ENCODE peak calls at places on chromosomes 3 and 15, in eight cellular contexts. One of them, this sample, is unnamed.

GRCh38 chr15:43484455-43484854 is 8.5 kb downstream of the TP53BP1 start:
- DNase-seq in GM23248: no peak
- DNase-seq in GM04504: no peak
- DNase-seq in NCI-H1105: no peak
- DNase-seq in LoVo: no peak
- DNase-seq in neuronal stem cell: no peak
- DNase-seq in CD8-positive, alpha-beta memory T cell: no peak
- DNase-seq in A549: no peak
- DNase-seq in this sample: no peak

GRCh38 chr15:63354771-63355650 is 26.6 kb downstream of the CA12 start:
- DNase-seq in GM23248: no peak
- DNase-seq in GM04504: no peak
- DNase-seq in NCI-H1105: no peak
- DNase-seq in LoVo: peak
- DNase-seq in neuronal stem cell: no peak
- DNase-seq in CD8-positive, alpha-beta memory T cell: no peak
- DNase-seq in A549: no peak
- DNase-seq in this sample: no peak

GRCh38 chr3:123791898-123792297 is 92.2 kb downstream of the MYLK start:
- DNase-seq in GM23248: peak
- DNase-seq in GM04504: no peak
- DNase-seq in NCI-H1105: no peak
- DNase-seq in LoVo: no peak
- DNase-seq in neuronal stem cell: no peak
- DNase-seq in CD8-positive, alpha-beta memory T cell: no peak
- DNase-seq in A549: no peak
- DNase-seq in this sample: no peak

GRCh38 chr15:33027636-33028035 is 166.9 kb downstream of the FMN1 start:
- DNase-seq in GM23248: no peak
- DNase-seq in GM04504: no peak
- DNase-seq in NCI-H1105: no peak
- DNase-seq in LoVo: no peak
- DNase-seq in neuronal stem cell: no peak
- DNase-seq in CD8-positive, alpha-beta memory T cell: no peak
- DNase-seq in A549: no peak
- DNase-seq in this sample: no peak

GRCh38 chr3:119885746-119886530 is 104.0 kb downstream of the NR1I2 start:
- DNase-seq in GM23248: peak
- DNase-seq in GM04504: peak
- DNase-seq in NCI-H1105: no peak
- DNase-seq in LoVo: no peak
- DNase-seq in neuronal stem cell: no peak
- DNase-seq in CD8-positive, alpha-beta memory T cell: no peak
- DNase-seq in A549: no peak
- DNase-seq in this sample: no peak

GRCh38 chr3:10228248-10228950 is 19.9 kb upstream of the TATDN2 start:
- DNase-seq in GM23248: peak
- DNase-seq in GM04504: no peak
- DNase-seq in NCI-H1105: no peak
- DNase-seq in LoVo: no peak
- DNase-seq in neuronal stem cell: no peak
- DNase-seq in CD8-positive, alpha-beta memory T cell: no peak
- DNase-seq in A549: no peak
- DNase-seq in this sample: no peak

GRCh38 chr15:59609730-59610712 is 1.6 kb upstream of the GCNT3 start:
- DNase-seq in GM23248: peak
- DNase-seq in GM04504: no peak
- DNase-seq in NCI-H1105: no peak
- DNase-seq in LoVo: no peak
- DNase-seq in neuronal stem cell: no peak
- DNase-seq in CD8-positive, alpha-beta memory T cell: no peak
- DNase-seq in A549: no peak
- DNase-seq in this sample: no peak

GRCh38 chr3:177251756-177252155 is 54.5 kb upstream of the TBL1XR1 start:
- DNase-seq in GM23248: no peak
- DNase-seq in GM04504: no peak
- DNase-seq in NCI-H1105: no peak
- DNase-seq in LoVo: no peak
- DNase-seq in neuronal stem cell: no peak
- DNase-seq in CD8-positive, alpha-beta memory T cell: no peak
- DNase-seq in A549: no peak
- DNase-seq in this sample: no peak

GRCh38 chr3:195128255-195129071 is 142.5 kb downstream of the XXYLT1 start:
- DNase-seq in GM23248: peak
- DNase-seq in GM04504: no peak
- DNase-seq in NCI-H1105: no peak
- DNase-seq in LoVo: no peak
- DNase-seq in neuronal stem cell: no peak
- DNase-seq in CD8-positive, alpha-beta memory T cell: no peak
- DNase-seq in A549: no peak
- DNase-seq in this sample: no peak

GRCh38 chr3:67640023-67640660 is 14.3 kb downstream of the SUCLG2 start:
- DNase-seq in GM23248: peak
- DNase-seq in GM04504: no peak
- DNase-seq in NCI-H1105: no peak
- DNase-seq in LoVo: no peak
- DNase-seq in neuronal stem cell: no peak
- DNase-seq in CD8-positive, alpha-beta memory T cell: no peak
- DNase-seq in A549: no peak
- DNase-seq in this sample: no peak

GRCh38 chr3:30622047-30622545 is 15.7 kb downstream of the TGFBR2 start:
- DNase-seq in GM23248: no peak
- DNase-seq in GM04504: no peak
- DNase-seq in NCI-H1105: no peak
- DNase-seq in LoVo: no peak
- DNase-seq in neuronal stem cell: no peak
- DNase-seq in CD8-positive, alpha-beta memory T cell: no peak
- DNase-seq in A549: no peak
- DNase-seq in this sample: no peak

GRCh38 chr3:106825962-106826605 is 551.2 kb upstream of the CCDC54 start:
- DNase-seq in GM23248: peak
- DNase-seq in GM04504: peak
- DNase-seq in NCI-H1105: no peak
- DNase-seq in LoVo: no peak
- DNase-seq in neuronal stem cell: no peak
- DNase-seq in CD8-positive, alpha-beta memory T cell: no peak
- DNase-seq in A549: no peak
- DNase-seq in this sample: peak

GRCh38 chr3:11521167-11521566 is 122.5 kb downstream of the VGLL4 start:
- DNase-seq in GM23248: no peak
- DNase-seq in GM04504: no peak
- DNase-seq in NCI-H1105: no peak
- DNase-seq in LoVo: no peak
- DNase-seq in neuronal stem cell: no peak
- DNase-seq in CD8-positive, alpha-beta memory T cell: no peak
- DNase-seq in A549: no peak
- DNase-seq in this sample: no peak

GRCh38 chr3:111864821-111865656 is 6.0 kb downstream of the PHLDB2 start:
- DNase-seq in GM23248: peak
- DNase-seq in GM04504: peak
- DNase-seq in NCI-H1105: no peak
- DNase-seq in LoVo: no peak
- DNase-seq in neuronal stem cell: no peak
- DNase-seq in CD8-positive, alpha-beta memory T cell: no peak
- DNase-seq in A549: no peak
- DNase-seq in this sample: no peak

GRCh38 chr15:49060710-49061483 is 14.7 kb upstream of the SECISBP2L start:
- DNase-seq in GM23248: peak
- DNase-seq in GM04504: no peak
- DNase-seq in NCI-H1105: no peak
- DNase-seq in LoVo: no peak
- DNase-seq in neuronal stem cell: no peak
- DNase-seq in CD8-positive, alpha-beta memory T cell: no peak
- DNase-seq in A549: no peak
- DNase-seq in this sample: no peak

GRCh38 chr3:21860657-21861056 is 109.6 kb upstream of the ZNF385D start:
- DNase-seq in GM23248: no peak
- DNase-seq in GM04504: no peak
- DNase-seq in NCI-H1105: no peak
- DNase-seq in LoVo: no peak
- DNase-seq in neuronal stem cell: no peak
- DNase-seq in CD8-positive, alpha-beta memory T cell: no peak
- DNase-seq in A549: no peak
- DNase-seq in this sample: no peak

GRCh38 chr15:64158363-64159134 is 4.3 kb downstream of the PPIB start:
- DNase-seq in GM23248: no peak
- DNase-seq in GM04504: no peak
- DNase-seq in NCI-H1105: no peak
- DNase-seq in LoVo: no peak
- DNase-seq in neuronal stem cell: no peak
- DNase-seq in CD8-positive, alpha-beta memory T cell: no peak
- DNase-seq in A549: no peak
- DNase-seq in this sample: peak

GRCh38 chr15:43488790-43489585 is 4.0 kb downstream of the TP53BP1 start:
- DNase-seq in GM23248: no peak
- DNase-seq in GM04504: no peak
- DNase-seq in NCI-H1105: no peak
- DNase-seq in LoVo: no peak
- DNase-seq in neuronal stem cell: no peak
- DNase-seq in CD8-positive, alpha-beta memory T cell: no peak
- DNase-seq in A549: no peak
- DNase-seq in this sample: no peak

GRCh38 chr3:134347516-134347915 is 26.7 kb downstream of the AMOTL2 start:
- DNase-seq in GM23248: no peak
- DNase-seq in GM04504: no peak
- DNase-seq in NCI-H1105: no peak
- DNase-seq in LoVo: no peak
- DNase-seq in neuronal stem cell: no peak
- DNase-seq in CD8-positive, alpha-beta memory T cell: no peak
- DNase-seq in A549: no peak
- DNase-seq in this sample: no peak

GRCh38 chr3:185486371-185486770 is 12.5 kb downstream of the TMEM41A start:
- DNase-seq in GM23248: no peak
- DNase-seq in GM04504: no peak
- DNase-seq in NCI-H1105: no peak
- DNase-seq in LoVo: no peak
- DNase-seq in neuronal stem cell: no peak
- DNase-seq in CD8-positive, alpha-beta memory T cell: no peak
- DNase-seq in A549: no peak
- DNase-seq in this sample: no peak

GRCh38 chr15:66766282-66767228 is 64.5 kb downstream of the SMAD6 start:
- DNase-seq in GM23248: peak
- DNase-seq in GM04504: no peak
- DNase-seq in NCI-H1105: no peak
- DNase-seq in LoVo: no peak
- DNase-seq in neuronal stem cell: no peak
- DNase-seq in CD8-positive, alpha-beta memory T cell: no peak
- DNase-seq in A549: peak
- DNase-seq in this sample: no peak

GRCh38 chr3:197298858-197299854 is 744 bp upstream of the DLG1 start:
- DNase-seq in GM23248: peak
- DNase-seq in GM04504: no peak
- DNase-seq in NCI-H1105: peak
- DNase-seq in LoVo: peak
- DNase-seq in neuronal stem cell: peak
- DNase-seq in CD8-positive, alpha-beta memory T cell: peak
- DNase-seq in A549: peak
- DNase-seq in this sample: peak

GRCh38 chr15:100972975-100973350 is 53.8 kb downstream of the LRRK1 start:
- DNase-seq in GM23248: no peak
- DNase-seq in GM04504: no peak
- DNase-seq in NCI-H1105: no peak
- DNase-seq in LoVo: no peak
- DNase-seq in neuronal stem cell: no peak
- DNase-seq in CD8-positive, alpha-beta memory T cell: no peak
- DNase-seq in A549: no peak
- DNase-seq in this sample: no peak

GRCh38 chr3:18424213-18424861 is 802 bp downstream of the SATB1 start:
- DNase-seq in GM23248: no peak
- DNase-seq in GM04504: no peak
- DNase-seq in NCI-H1105: no peak
- DNase-seq in LoVo: no peak
- DNase-seq in neuronal stem cell: no peak
- DNase-seq in CD8-positive, alpha-beta memory T cell: peak
- DNase-seq in A549: no peak
- DNase-seq in this sample: no peak

GRCh38 chr3:11186771-11187170 is 32.5 kb downstream of the HRH1 start:
- DNase-seq in GM23248: peak
- DNase-seq in GM04504: no peak
- DNase-seq in NCI-H1105: no peak
- DNase-seq in LoVo: no peak
- DNase-seq in neuronal stem cell: no peak
- DNase-seq in CD8-positive, alpha-beta memory T cell: no peak
- DNase-seq in A549: no peak
- DNase-seq in this sample: no peak

GRCh38 chr3:52962160-52962559 is 64.8 kb upstream of the STIMATE start:
- DNase-seq in GM23248: no peak
- DNase-seq in GM04504: no peak
- DNase-seq in NCI-H1105: no peak
- DNase-seq in LoVo: no peak
- DNase-seq in neuronal stem cell: no peak
- DNase-seq in CD8-positive, alpha-beta memory T cell: no peak
- DNase-seq in A549: no peak
- DNase-seq in this sample: no peak

GRCh38 chr15:81184188-81184587 is 12.5 kb upstream of the IL16 start:
- DNase-seq in GM23248: peak
- DNase-seq in GM04504: peak
- DNase-seq in NCI-H1105: no peak
- DNase-seq in LoVo: no peak
- DNase-seq in neuronal stem cell: no peak
- DNase-seq in CD8-positive, alpha-beta memory T cell: no peak
- DNase-seq in A549: no peak
- DNase-seq in this sample: no peak